ENCODE peak calls at places on chromosomes 4 and X, in seven cellular contexts. O, V, T, Y, J, Z and R are unnamed samples.

GRCh38 chrX:40261955-40262596 is 164.3 kb upstream of the BCOR start:
- DNase-seq in O (no peak), V (no peak), T (no peak), Y (no peak), J (no peak), Z (no peak), R (no peak)

GRCh38 chr4:829761-830655 is 4.1 kb upstream of the CPLX1 start:
- DNase-seq in O (no peak), V (peak), T (no peak), Y (no peak), J (no peak), Z (no peak), R (no peak)

GRCh38 chrX:74450803-74451449 is 29.6 kb downstream of the SLC16A2 start:
- DNase-seq in O (no peak), V (no peak), T (no peak), Y (peak), J (no peak), Z (no peak), R (peak)

GRCh38 chr4:23966720-23967119 is 76.9 kb upstream of the PPARGC1A start:
- DNase-seq in O (no peak), V (no peak), T (peak), Y (no peak), J (no peak), Z (no peak), R (no peak)

GRCh38 chr4:165433529-165433928 is 54.7 kb downstream of the CPE start:
- DNase-seq in O (no peak), V (no peak), T (no peak), Y (no peak), J (no peak), Z (no peak), R (no peak)

GRCh38 chr4:181960384-181960783 is 282.8 kb upstream of the TENM3 start:
- DNase-seq in O (no peak), V (no peak), T (no peak), Y (no peak), J (no peak), Z (no peak), R (no peak)

GRCh38 chrX:38426785-38427184 is 74.4 kb downstream of the OTC start:
- DNase-seq in O (no peak), V (no peak), T (peak), Y (no peak), J (no peak), Z (no peak), R (no peak)

GRCh38 chr4:8913121-8913857 is 41.6 kb upstream of the HMX1 start:
- DNase-seq in O (no peak), V (no peak), T (no peak), Y (no peak), J (no peak), Z (no peak), R (no peak)

GRCh38 chr4:99300934-99301333 is 10.1 kb upstream of the ADH1A start:
- DNase-seq in O (no peak), V (peak), T (peak), Y (peak), J (no peak), Z (peak), R (peak)

GRCh38 chr4:36709986-36710385 is 428.6 kb downstream of the DTHD1 start:
- DNase-seq in O (no peak), V (no peak), T (no peak), Y (no peak), J (no peak), Z (no peak), R (no peak)

GRCh38 chrX:153828308-153828707 is 2.0 kb downstream of the PDZD4 start:
- DNase-seq in O (no peak), V (no peak), T (no peak), Y (no peak), J (no peak), Z (no peak), R (no peak)

GRCh38 chr4:75542824-75543223 is 13.0 kb upstream of the ODAPH start:
- DNase-seq in O (no peak), V (no peak), T (no peak), Y (peak), J (no peak), Z (no peak), R (peak)

GRCh38 chr4:117771647-117772337 is 262.5 kb upstream of the NDST3 start:
- DNase-seq in O (no peak), V (no peak), T (peak), Y (no peak), J (no peak), Z (no peak), R (no peak)

GRCh38 chr4:14383652-14384051 is 618.6 kb upstream of the CPEB2 start:
- DNase-seq in O (no peak), V (no peak), T (no peak), Y (no peak), J (no peak), Z (no peak), R (no peak)